ENCODE peak calls at places on chromosome 14, in six cellular contexts. L, V, T, K, D and H are unnamed samples.

GRCh38 chr14:95562892-95563685 is 28.2 kb downstream of the GLRX5 start:
- DNase-seq in L (no peak), V (no peak), T (no peak), K (no peak), D (no peak), H (peak)

GRCh38 chr14:100289916-100290606 is 16.2 kb downstream of the SLC25A29 start:
- DNase-seq in L (no peak), V (no peak), T (no peak), K (no peak), D (no peak), H (no peak)

GRCh38 chr14:75821828-75822521 is 159.8 kb downstream of the TGFB3 start:
- DNase-seq in L (no peak), V (no peak), T (no peak), K (no peak), D (no peak), H (no peak)

GRCh38 chr14:93905623-93906022 is 21.5 kb upstream of the FAM181A start:
- DNase-seq in L (no peak), V (no peak), T (no peak), K (no peak), D (no peak), H (peak)

GRCh38 chr14:93707475-93707874 is 80.8 kb downstream of the PRIMA1 start:
- DNase-seq in L (no peak), V (no peak), T (no peak), K (no peak), D (no peak), H (no peak)

GRCh38 chr14:83826838-83827237 is 1703.1 kb upstream of the FLRT2 start:
- DNase-seq in L (no peak), V (no peak), T (no peak), K (no peak), D (peak), H (peak)

GRCh38 chr14:29654910-29655590 is 272.6 kb downstream of the PRKD1 start:
- DNase-seq in L (no peak), V (no peak), T (no peak), K (no peak), D (no peak), H (peak)

GRCh38 chr14:54364555-54365415 is 32.0 kb upstream of the CDKN3 start:
- DNase-seq in L (no peak), V (no peak), T (no peak), K (no peak), D (no peak), H (peak)

GRCh38 chr14:49505026-49505766 is 81.0 kb downstream of the RPS29 start:
- DNase-seq in L (no peak), V (no peak), T (no peak), K (no peak), D (peak), H (no peak)

GRCh38 chr14:76924363-76925151 is 98.3 kb downstream of the LRRC74A start:
- DNase-seq in L (no peak), V (peak), T (no peak), K (peak), D (no peak), H (no peak)

GRCh38 chr14:96648506-96649326 is 146.5 kb downstream of the PAPOLA start:
- DNase-seq in L (no peak), V (no peak), T (no peak), K (no peak), D (no peak), H (no peak)

GRCh38 chr14:22726012-22726411 is 40.5 kb upstream of the OXA1L start:
- DNase-seq in L (no peak), V (no peak), T (no peak), K (no peak), D (no peak), H (no peak)

GRCh38 chr14:81805785-81806184 is 272.1 kb upstream of the SEL1L start:
- DNase-seq in L (no peak), V (no peak), T (no peak), K (no peak), D (no peak), H (no peak)

GRCh38 chr14:73789996-73790581 is 61.5 kb upstream of the PTGR2 start:
- DNase-seq in L (no peak), V (peak), T (peak), K (no peak), D (no peak), H (peak)

GRCh38 chr14:89252887-89253532 is 164.0 kb downstream of the FOXN3 start:
- DNase-seq in L (no peak), V (no peak), T (no peak), K (no peak), D (no peak), H (peak)

GRCh38 chr14:71454513-71455332 is 477.5 kb upstream of the RGS6 start:
- DNase-seq in L (no peak), V (no peak), T (no peak), K (no peak), D (no peak), H (no peak)

GRCh38 chr14:87343641-87344040 is 649.3 kb downstream of the GALC start:
- DNase-seq in L (no peak), V (no peak), T (no peak), K (no peak), D (no peak), H (no peak)

GRCh38 chr14:92421756-92422155 is 91.8 kb upstream of the RIN3 start:
- DNase-seq in L (no peak), V (no peak), T (no peak), K (no peak), D (no peak), H (peak)

GRCh38 chr14:105201928-105202513 is 20.9 kb upstream of the NUDT14 start:
- DNase-seq in L (no peak), V (no peak), T (no peak), K (no peak), D (no peak), H (no peak)